ENCODE peak calls at places on chromosome 18, in nine cellular contexts. Y, L, F, E, P, R, X, Q and W are unnamed samples.

GRCh38 chr18:48798334-48799197 is 152.2 kb downstream of the SMAD7 start:
- DNase-seq in Y (peak; percentile 43), L (no peak), F (no peak), E (no peak), P (no peak), R (no peak), X (no peak), Q (no peak), W (no peak)

GRCh38 chr18:79750980-79751571 is 46.7 kb upstream of the KCNG2 start:
- DNase-seq in Y (peak; percentile 46), L (no peak), F (no peak), E (no peak), P (no peak), R (no peak), X (no peak), Q (no peak), W (no peak)

GRCh38 chr18:69494841-69495240 is 94.2 kb downstream of the DOK6 start:
- DNase-seq in Y (no peak), L (no peak), F (no peak), E (no peak), P (no peak), R (no peak), X (no peak), Q (no peak), W (no peak)

GRCh38 chr18:8895987-8896619 is 190.7 kb downstream of the MTCL1 start:
- DNase-seq in Y (no peak), L (no peak), F (no peak), E (no peak), P (no peak), R (no peak), X (peak; percentile 65), Q (no peak), W (no peak)

GRCh38 chr18:59470627-59471121 is 111.6 kb upstream of the LMAN1 start:
- DNase-seq in Y (no peak), L (peak; percentile 57), F (no peak), E (no peak), P (no peak), R (no peak), X (no peak), Q (no peak), W (no peak)

GRCh38 chr18:62420513-62421209 is 95.6 kb downstream of the TNFRSF11A start:
- DNase-seq in Y (no peak), L (no peak), F (peak; percentile 93), E (peak; percentile 84), P (no peak), R (peak; percentile 46), X (peak; percentile 41), Q (peak; percentile 81), W (no peak)

GRCh38 chr18:42893991-42894390 is 221.5 kb downstream of the RIT2 start:
- DNase-seq in Y (no peak), L (no peak), F (no peak), E (no peak), P (no peak), R (no peak), X (no peak), Q (no peak), W (peak; percentile 2)

GRCh38 chr18:3554091-3554601 is 104.2 kb downstream of the TGIF1 start:
- DNase-seq in Y (no peak), L (no peak), F (no peak), E (no peak), P (no peak), R (no peak), X (no peak), Q (no peak), W (peak; percentile 81)

GRCh38 chr18:77127769-77128671 is 4.6 kb downstream of the MBP start:
- DNase-seq in Y (no peak), L (peak; percentile 6), F (peak; percentile 99), E (peak; percentile 59), P (peak; percentile 96), R (peak; percentile 65), X (peak; percentile 88), Q (peak; percentile 39), W (no peak)

GRCh38 chr18:56083097-56083865 is 495.3 kb upstream of the TCF4 start:
- DNase-seq in Y (peak; percentile 67), L (peak; percentile 34), F (no peak), E (no peak), P (no peak), R (no peak), X (peak; percentile 61), Q (no peak), W (peak; percentile 15)

GRCh38 chr18:8688857-8689256 is 16.5 kb upstream of the MTCL1 start:
- DNase-seq in Y (no peak), L (no peak), F (no peak), E (no peak), P (no peak), R (no peak), X (no peak), Q (no peak), W (no peak)

GRCh38 chr18:4106407-4107033 is 348.6 kb downstream of the DLGAP1 start:
- DNase-seq in Y (peak; percentile 87), L (no peak), F (no peak), E (peak; percentile 70), P (peak; percentile 51), R (peak; percentile 45), X (peak; percentile 23), Q (peak; percentile 58), W (peak; percentile 85)

GRCh38 chr18:51074605-51075004 is 44.6 kb downstream of the SMAD4 start:
- DNase-seq in Y (no peak), L (no peak), F (no peak), E (no peak), P (no peak), R (no peak), X (no peak), Q (no peak), W (no peak)

GRCh38 chr18:31093880-31094279 is 8.3 kb downstream of the DSC2 start:
- DNase-seq in Y (no peak), L (no peak), F (no peak), E (no peak), P (no peak), R (no peak), X (no peak), Q (no peak), W (no peak)

GRCh38 chr18:62814114-62814759 is 98.9 kb downstream of the PHLPP1 start:
- DNase-seq in Y (no peak), L (no peak), F (no peak), E (no peak), P (no peak), R (no peak), X (no peak), Q (no peak), W (peak; percentile 39)

GRCh38 chr18:76459687-76460350 is 35.2 kb downstream of the ZNF516 start:
- DNase-seq in Y (peak; percentile 59), L (no peak), F (peak; percentile 78), E (no peak), P (peak; percentile 74), R (peak; percentile 82), X (peak; percentile 99), Q (no peak), W (no peak)

GRCh38 chr18:49062832-49063226 is 112.1 kb upstream of the SMAD7 start:
- DNase-seq in Y (no peak), L (no peak), F (no peak), E (no peak), P (no peak), R (no peak), X (no peak), Q (no peak), W (no peak)

GRCh38 chr18:62832282-62832681 is 116.9 kb downstream of the PHLPP1 start:
- DNase-seq in Y (no peak), L (peak; percentile 36), F (peak; percentile 84), E (no peak), P (no peak), R (no peak), X (no peak), Q (no peak), W (no peak)

GRCh38 chr18:30970201-30970816 is 72.2 kb downstream of the DSC3 start:
- DNase-seq in Y (no peak), L (peak; percentile 62), F (peak; percentile 39), E (no peak), P (no peak), R (no peak), X (peak; percentile 4), Q (no peak), W (peak; percentile 33)

GRCh38 chr18:7840445-7840844 is 273.3 kb downstream of the PTPRM start:
- DNase-seq in Y (no peak), L (no peak), F (no peak), E (no peak), P (no peak), R (no peak), X (no peak), Q (no peak), W (no peak)

GRCh38 chr18:37922162-37922561 is 356.6 kb upstream of the CELF4 start:
- DNase-seq in Y (no peak), L (no peak), F (no peak), E (no peak), P (no peak), R (no peak), X (no peak), Q (no peak), W (no peak)

GRCh38 chr18:26652501-26652900 is 104.1 kb upstream of the KCTD1 start:
- DNase-seq in Y (no peak), L (no peak), F (no peak), E (no peak), P (no peak), R (no peak), X (no peak), Q (no peak), W (peak; percentile 13)

GRCh38 chr18:2968559-2968958 is 44.4 kb downstream of the LPIN2 start:
- DNase-seq in Y (no peak), L (no peak), F (no peak), E (no peak), P (no peak), R (no peak), X (no peak), Q (no peak), W (no peak)

GRCh38 chr18:74171910-74172606 is 23.7 kb downstream of the TIMM21 start:
- DNase-seq in Y (no peak), L (no peak), F (no peak), E (no peak), P (no peak), R (no peak), X (no peak), Q (no peak), W (no peak)

GRCh38 chr18:75831960-75832359 is 404.5 kb upstream of the SMIM21 start:
- DNase-seq in Y (no peak), L (no peak), F (no peak), E (no peak), P (no peak), R (no peak), X (no peak), Q (no peak), W (no peak)